ENCODE peak calls at places on chromosomes 13 and 19, in seven cellular contexts. E is H9, X is DND-41, K is K562, H is fibroblast of lung, L is endothelial cell of umbilical vein, T is mesendoderm. I is an unnamed sample. For H3K79me2, the result is how much of the 10 kb centered on the place peaks cover.

GRCh38 chr19:6150289-6150688 is 14.8 kb downstream of the ACSBG2 start:
- DNase-seq in E (no peak), X (no peak), K (no peak), H (no peak), L (peak), T (no peak), I (no peak)

GRCh38 chr19:45402469-45403070 is 2.3 kb downstream of the PPP1R13L start:
- DNase-seq in E (peak), X (no peak), K (peak), H (no peak), L (peak), T (peak), I (peak)

GRCh38 chr19:38663957-38664502 is 16.6 kb downstream of the ACTN4 start:
- DNase-seq in E (no peak), X (no peak), K (no peak), H (no peak), L (no peak), T (no peak), I (no peak)

GRCh38 chr13:109785141-109785891 is 1.1 kb downstream of the IRS2 start:
- DNase-seq in E (peak), X (no peak), K (no peak), H (peak), L (peak), T (peak), I (peak)

GRCh38 chr19:13024126-13024957 is 29.1 kb downstream of the NFIX start:
- DNase-seq in E (no peak), X (no peak), K (no peak), H (no peak), L (peak), T (peak), I (no peak)

GRCh38 chr13:60654405-60654804 is 257.4 kb downstream of the TDRD3 start:
- DNase-seq in E (no peak), X (peak), K (no peak), H (peak), L (peak), T (peak), I (no peak)

GRCh38 chr13:36766295-36766694 is 52.7 kb upstream of the RFXAP start:
- DNase-seq in E (no peak), X (no peak), K (no peak), H (peak), L (no peak), T (peak), I (no peak)

GRCh38 chr19:56119585-56119978 is 1.5 kb downstream of the ZNF787 start:
- DNase-seq in E (no peak), X (no peak), K (no peak), H (no peak), L (peak), T (no peak), I (peak)

GRCh38 chr13:110426745-110427144 is 119.7 kb downstream of the COL4A2 start:
- DNase-seq in E (no peak), X (no peak), K (no peak), H (no peak), L (no peak), T (no peak), I (no peak)

GRCh38 chr13:75770164-75771145 is 134.3 kb downstream of the LMO7 start:
- DNase-seq in E (no peak), X (no peak), K (no peak), H (peak), L (no peak), T (no peak), I (no peak)

GRCh38 chr13:40220299-40220935 is 446.0 kb downstream of the FOXO1 start:
- DNase-seq in E (no peak), X (no peak), K (no peak), H (peak), L (no peak), T (no peak), I (no peak)

GRCh38 chr19:41912899-41913475 is 15.3 kb downstream of the ERFL start:
- DNase-seq in E (no peak), X (no peak), K (no peak), H (no peak), L (no peak), T (peak), I (peak)

GRCh38 chr13:30785146-30785845 is 50.0 kb downstream of the ALOX5AP start:
- DNase-seq in E (no peak), X (no peak), K (no peak), H (peak), L (no peak), T (no peak), I (no peak)

GRCh38 chr19:51002542-51003311 is 1.3 kb upstream of the KLK8 start:
- DNase-seq in E (peak), X (peak), K (peak), H (no peak), L (no peak), T (peak), I (peak)

GRCh38 chr19:41232686-41233085 is 13.7 kb downstream of the AXL start:
- DNase-seq in E (no peak), X (no peak), K (no peak), H (no peak), L (no peak), T (no peak), I (no peak)

GRCh38 chr19:53809518-53810186 is 14.5 kb downstream of the NLRP12 start:
- DNase-seq in E (peak), X (peak), K (peak), H (no peak), L (peak), T (peak), I (peak)

GRCh38 chr13:107576430-107576829 is 638.9 kb downstream of the LIG4 start:
- DNase-seq in E (no peak), X (no peak), K (no peak), H (no peak), L (peak), T (no peak), I (no peak)

GRCh38 chr19:34173145-34173956 is 1.0 kb downstream of the LSM14A start:
- DNase-seq in E (peak), X (peak), K (peak), H (peak), L (peak), T (peak), I (peak)

GRCh38 chr19:11849264-11849615 is 714 bp downstream of the ZNF439 start:
- DNase-seq in E (no peak), X (peak), K (no peak), H (peak), L (no peak), T (no peak), I (no peak)

GRCh38 chr13:76552807-76553206 is 333.4 kb downstream of the KCTD12 start:
- DNase-seq in E (no peak), X (no peak), K (no peak), H (no peak), L (peak), T (no peak), I (no peak)

GRCh38 chr13:34172048-34172447 is 354.1 kb downstream of the RFC3 start:
- DNase-seq in E (no peak), X (no peak), K (no peak), H (no peak), L (no peak), T (no peak), I (no peak)

GRCh38 chr13:75302031-75302430 is 179.9 kb downstream of the TBC1D4 start:
- DNase-seq in E (no peak), X (no peak), K (no peak), H (peak), L (no peak), T (no peak), I (no peak)

GRCh38 chr19:31496076-31496475 is 146.8 kb upstream of the TSHZ3 start:
- DNase-seq in E (no peak), X (no peak), K (no peak), H (no peak), L (no peak), T (no peak), I (no peak)

GRCh38 chr19:42442833-42443232 is at the start of gene CXCL17:
- DNase-seq in E (no peak), X (no peak), K (no peak), H (no peak), L (no peak), T (no peak), I (no peak)

GRCh38 chr13:101474419-101474957 is 22.0 kb downstream of the ITGBL1 start:
- DNase-seq in E (peak), X (no peak), K (no peak), H (peak), L (peak), T (peak), I (no peak)

GRCh38 chr13:72648513-72649065 is 78.8 kb downstream of the MZT1 start:
- DNase-seq in E (no peak), X (no peak), K (no peak), H (peak), L (no peak), T (peak), I (no peak)

GRCh38 chr13:54445453-54445852 is 1416.8 kb downstream of the OLFM4 start:
- DNase-seq in E (no peak), X (no peak), K (no peak), H (no peak), L (no peak), T (no peak), I (no peak)

GRCh38 chr19:6963937-6964336 is 57.3 kb downstream of the MBD3L2B start:
- DNase-seq in E (no peak), X (peak), K (peak), H (no peak), L (no peak), T (no peak), I (no peak)

GRCh38 chr13:27372896-27373295 is 51.5 kb upstream of the GTF3A start:
- DNase-seq in E (no peak), X (no peak), K (no peak), H (no peak), L (no peak), T (no peak), I (no peak)

GRCh38 chr13:92513672-92514071 is 712.9 kb upstream of the GPC6 start:
- DNase-seq in E (no peak), X (no peak), K (no peak), H (peak), L (no peak), T (no peak), I (no peak)

GRCh38 chr13:69737129-69737935 is 370.3 kb upstream of the ATXN8OS start:
- DNase-seq in E (no peak), X (no peak), K (no peak), H (no peak), L (no peak), T (no peak), I (no peak)

GRCh38 chr13:34464011-34464410 is 478.1 kb upstream of the NBEA start:
- DNase-seq in E (no peak), X (no peak), K (no peak), H (no peak), L (no peak), T (no peak), I (no peak)

GRCh38 chr19:21569497-21569870 is 64.1 kb downstream of the ZNF429 start:
- DNase-seq in E (no peak), X (peak), K (no peak), H (peak), L (no peak), T (no peak), I (no peak)

GRCh38 chr13:36355632-36356031 is 9.4 kb upstream of the SPART start:
- DNase-seq in E (no peak), X (no peak), K (no peak), H (no peak), L (no peak), T (no peak), I (no peak)

GRCh38 chr13:79936368-79937136 is 404.4 kb downstream of the SPRY2 start:
- DNase-seq in E (no peak), X (no peak), K (no peak), H (peak), L (peak), T (peak), I (peak)

DNA sequence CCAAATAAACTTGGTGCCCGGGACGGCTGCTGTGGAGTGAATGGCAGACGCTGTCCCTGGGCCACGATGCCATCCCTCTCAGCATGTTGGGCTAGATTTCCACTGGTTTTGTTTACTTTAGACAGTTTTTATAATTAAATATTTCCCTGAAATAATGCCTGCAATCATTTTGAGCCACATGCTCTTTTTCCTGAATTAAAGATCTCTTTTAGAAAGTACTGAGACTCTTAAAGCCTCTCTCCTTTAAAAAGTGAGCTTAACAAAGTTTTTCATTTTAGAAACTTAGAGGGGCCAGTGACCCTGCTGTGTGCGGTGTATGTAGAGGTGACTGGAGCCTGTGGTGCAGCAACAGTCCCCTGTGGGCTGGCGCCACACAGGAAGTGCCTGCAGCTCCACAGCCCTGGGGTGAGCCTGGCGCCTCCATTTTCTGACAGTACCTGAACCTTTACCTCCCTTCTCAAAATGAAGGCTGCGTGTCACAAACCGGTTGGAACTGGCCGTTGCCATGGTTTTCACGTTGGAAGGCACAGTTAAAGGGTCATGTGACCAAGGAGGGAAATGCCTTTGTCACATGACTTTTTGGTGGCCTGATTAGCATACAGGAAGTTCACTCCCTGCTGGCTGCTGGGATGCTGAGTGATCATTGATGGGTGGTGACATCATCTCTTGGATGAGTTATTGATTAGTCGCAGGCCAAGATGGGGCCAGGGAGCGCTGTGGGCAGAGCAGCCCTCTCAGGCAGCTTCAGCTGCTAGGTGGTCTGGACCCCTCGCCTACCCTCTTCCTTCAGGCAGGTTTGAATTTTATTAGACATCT is 26.3 kb downstream of the TSSK6 start:
- DNase-seq in E (peak), X (peak), K (peak), H (peak), L (peak), T (peak), I (peak)
- H3K79me2 ChIP-seq in E (under half), X (half or more), K (half or more), H (half or more), L (half or more), T (half or more), I (under half)

DNA sequence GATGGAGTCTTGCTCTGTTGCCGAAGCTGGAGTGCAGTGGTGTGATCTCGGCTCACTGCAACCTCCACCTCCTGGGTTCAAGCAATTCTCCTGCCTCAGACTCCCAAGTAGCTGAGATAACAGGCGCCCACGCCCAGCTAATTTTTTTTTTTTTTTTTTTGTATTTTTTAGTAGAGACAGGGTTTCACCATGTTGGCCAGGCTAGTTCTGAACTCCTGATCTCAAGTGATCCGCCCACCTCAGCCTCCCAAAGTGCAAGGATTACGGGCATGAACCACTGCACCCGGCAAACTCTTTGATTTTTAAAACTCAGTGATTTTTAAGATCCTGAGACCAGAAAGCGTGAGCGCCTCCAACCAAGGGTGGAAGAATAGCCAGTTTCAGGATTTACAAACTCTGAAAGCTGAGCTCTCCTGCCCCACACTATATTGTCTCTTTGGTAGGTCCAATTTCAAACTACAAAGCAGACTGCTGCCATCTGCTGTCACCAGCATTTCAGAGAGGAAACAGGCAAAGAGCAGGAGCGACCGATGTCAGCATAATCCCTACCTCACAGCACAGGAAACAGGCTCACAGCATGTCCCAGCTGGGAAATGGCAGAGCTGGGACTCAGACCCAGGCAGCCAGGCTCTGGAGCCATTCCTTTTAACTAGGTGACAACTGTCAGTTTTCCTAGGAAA is 9.2 kb downstream of the NOSIP start:
- DNase-seq in E (peak), X (peak), K (no peak), H (no peak), L (no peak), T (peak), I (no peak)
- H3K79me2 ChIP-seq in E (under half), X (half or more), K (under half), H (under half), L (under half), T (under half), I (half or more)

DNA sequence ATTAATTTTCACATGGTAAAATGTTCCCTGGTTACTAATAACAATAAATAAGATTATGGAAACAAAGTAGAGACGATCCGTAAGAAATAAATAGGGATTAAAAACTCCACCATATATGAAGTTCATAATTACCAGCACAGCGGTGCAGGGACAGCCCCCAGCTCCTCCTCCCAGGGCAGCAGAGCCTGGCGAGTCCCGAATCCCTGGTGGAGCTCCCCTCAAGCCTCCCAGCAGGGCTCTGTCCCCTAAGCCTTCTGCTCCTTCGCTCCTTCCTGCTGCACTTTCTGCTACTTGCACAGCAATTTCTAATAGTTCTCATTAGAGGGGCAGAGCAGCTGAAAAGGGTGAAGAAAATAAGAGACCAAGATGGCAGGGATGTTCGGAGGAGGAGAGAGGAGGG is 43.6 kb downstream of the RASA3 start:
- DNase-seq in E (no peak), X (no peak), K (no peak), H (no peak), L (no peak), T (no peak), I (no peak)
- H3K79me2 ChIP-seq in E (under half), X (half or more), K (under half), H (half or more), L (half or more), T (under half), I (half or more)

DNA sequence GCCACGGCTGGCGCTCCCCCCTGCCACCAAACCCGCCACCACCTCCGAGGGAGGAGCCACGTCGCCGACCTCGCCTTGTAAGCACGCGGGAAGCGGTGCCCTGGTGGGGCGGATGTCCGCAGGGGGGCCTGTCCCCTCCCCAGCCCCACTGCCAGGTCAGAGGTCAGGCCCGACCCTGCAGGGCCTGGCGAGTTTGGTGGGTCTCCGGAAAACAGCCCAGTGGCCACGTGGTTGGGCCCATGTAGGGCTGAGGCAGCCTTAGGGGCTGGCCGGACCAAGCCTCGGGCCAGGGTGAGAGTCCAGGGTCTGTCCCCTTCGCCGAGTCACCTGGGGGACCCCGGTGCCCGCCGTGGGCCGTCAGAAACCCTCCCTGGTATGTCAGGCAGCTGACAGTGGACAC is 26.5 kb downstream of the SMIM24 start:
- DNase-seq in E (no peak), X (no peak), K (no peak), H (no peak), L (no peak), T (no peak), I (no peak)
- H3K79me2 ChIP-seq in E (under half), X (under half), K (under half), H (under half), L (under half), T (under half), I (under half)

DNA sequence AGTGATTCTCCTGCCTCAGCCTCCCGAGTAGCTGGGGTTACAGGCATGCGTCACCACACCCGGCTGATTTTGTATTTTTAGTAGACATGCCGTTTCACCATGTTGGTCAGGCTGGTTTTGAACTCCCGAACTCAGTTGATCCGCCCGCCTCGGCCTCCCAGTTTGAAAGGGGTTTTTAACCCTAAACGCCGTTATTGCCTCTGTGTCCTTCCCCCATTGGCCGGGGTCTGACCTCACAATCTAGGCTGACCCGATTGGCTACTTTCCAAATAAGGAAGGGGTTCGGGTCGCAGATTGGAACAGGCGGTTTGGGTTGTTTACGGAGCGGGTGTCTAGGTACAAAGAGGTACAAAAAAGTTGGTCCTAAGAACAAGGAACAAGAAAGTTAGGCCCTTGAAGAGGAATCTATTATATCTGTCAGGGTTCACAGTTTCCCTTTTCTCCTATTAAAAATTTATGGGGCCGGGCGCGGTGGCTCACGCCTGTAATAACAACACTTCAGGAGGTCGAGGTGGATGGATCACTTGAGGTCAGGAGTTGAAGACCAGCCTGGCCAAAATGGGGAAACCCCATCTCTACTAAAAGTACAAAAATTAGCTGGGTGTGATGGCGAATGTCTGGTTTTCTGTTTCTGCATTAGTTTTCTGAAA is 1.0 kb downstream of the ZNF253 start:
- DNase-seq in E (peak), X (peak), K (peak), H (peak), L (peak), T (peak), I (peak)
- H3K79me2 ChIP-seq in E (under half), X (half or more), K (half or more), H (under half), L (under half), T (half or more), I (half or more)

DNA sequence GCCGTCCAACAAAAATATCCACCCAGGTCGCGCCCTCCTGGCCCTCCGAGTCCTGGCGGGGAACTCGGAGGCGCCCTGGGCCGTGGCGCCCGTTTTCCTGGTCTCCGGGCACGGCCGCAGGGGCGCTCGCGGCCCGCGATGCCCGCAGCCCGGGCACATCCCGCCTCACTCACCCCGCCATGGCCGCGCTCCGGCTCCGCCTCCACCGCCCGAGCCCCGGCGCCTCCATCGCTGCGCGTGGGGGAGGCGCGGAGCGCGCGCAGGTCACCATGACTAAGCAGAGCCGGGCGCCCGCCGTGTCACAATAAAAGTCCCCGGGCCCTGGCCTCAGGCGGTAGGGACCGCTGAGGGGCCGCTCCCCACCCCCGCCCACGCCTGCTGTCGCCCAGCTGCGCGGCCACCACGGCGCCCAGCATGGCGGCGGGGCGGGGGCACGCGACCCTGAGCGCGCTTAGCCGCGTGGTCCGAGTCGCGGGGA is 593 bp downstream of the KEAP1 start:
- DNase-seq in E (peak), X (peak), K (peak), H (peak), L (peak), T (peak), I (peak)
- H3K79me2 ChIP-seq in E (under half), X (half or more), K (half or more), H (under half), L (under half), T (under half), I (under half)

GRCh38 chr19:939439-939838 is 13.6 kb downstream of the ARID3A start:
- DNase-seq in E (no peak), X (no peak), K (no peak), H (no peak), L (no peak), T (no peak), I (no peak)
- H3K79me2 ChIP-seq in E (under half), X (half or more), K (half or more), H (half or more), L (under half), T (half or more), I (under half)